ENCODE peak calls at places on chromosomes 7 and 10, in six cellular contexts. F is fibroblast of lung, G is neuronal stem cell, B is brain microvascular endothelial cell, S is adipocyte, O is H7. P is an unnamed sample.

GRCh38 chr7:116661741-116662329 is 10.2 kb upstream of the MET start:
- DNase-seq in S (no peak), F (no peak), G (no peak), O (no peak), B (no peak), P (no peak)

GRCh38 chr10:36302086-36302485 is 660.0 kb upstream of the FZD8 start:
- DNase-seq in O (no peak), S (no peak), G (no peak), B (no peak), F (no peak), P (no peak)

GRCh38 chr10:100184426-100185219 is 1.2 kb downstream of the ERLIN1 start:
- DNase-seq in F (peak; percentile 25), B (no peak), O (peak; percentile 26), G (no peak), S (peak; percentile 57), P (peak; percentile 58)

GRCh38 chr10:97532935-97533671 is 34.4 kb downstream of the UBTD1 start:
- DNase-seq in B (peak; percentile 44), F (peak; percentile 53), G (no peak), O (peak; percentile 82), S (peak; percentile 67), P (peak; percentile 92)

GRCh38 chr7:24717694-24718320 is 39.5 kb downstream of the GSDME start:
- DNase-seq in S (no peak), B (no peak), G (no peak), F (no peak), O (peak; percentile 8), P (peak; percentile 50)

GRCh38 chr7:147103224-147103623 is 986.6 kb downstream of the CNTNAP2 start:
- DNase-seq in F (no peak), S (no peak), O (no peak), G (no peak), B (no peak), P (no peak)

GRCh38 chr7:2399848-2400587 is 3.4 kb upstream of the CHST12 start:
- DNase-seq in G (no peak), F (peak; percentile 97), O (no peak), B (peak; percentile 96), S (peak; percentile 96), P (peak; percentile 97)

GRCh38 chr7:68420342-68420750 is 1177.9 kb upstream of the AUTS2 start:
- DNase-seq in S (no peak), B (no peak), O (no peak), G (no peak), F (no peak), P (no peak)

GRCh38 chr7:140242057-140243031 is 65.6 kb upstream of the KDM7A start:
- DNase-seq in S (no peak), G (no peak), B (no peak), O (no peak), F (no peak), P (no peak)

GRCh38 chr10:95341716-95342130 is 50.9 kb upstream of the PDLIM1 start:
- DNase-seq in G (no peak), S (peak; percentile 29), F (peak; percentile 64), B (no peak), O (no peak), P (peak; percentile 53)

GRCh38 chr7:105690286-105690915 is 109.1 kb upstream of the EFCAB10 start:
- DNase-seq in B (no peak), O (no peak), F (peak; percentile 57), G (no peak), S (no peak), P (no peak)

GRCh38 chr7:14767716-14768425 is 134.7 kb downstream of the DGKB start:
- DNase-seq in S (peak; percentile 30), B (no peak), O (no peak), F (peak; percentile 9), G (no peak), P (no peak)

GRCh38 chr7:132309102-132309805 is 267.0 kb downstream of the PLXNA4 start:
- DNase-seq in B (no peak), G (no peak), F (no peak), S (no peak), O (no peak), P (peak; percentile 26)

GRCh38 chr10:75276029-75276872 is 40.5 kb upstream of the COMTD1 start:
- DNase-seq in O (peak; percentile 68), B (no peak), S (no peak), G (no peak), F (no peak), P (no peak)

GRCh38 chr7:107171496-107171895 is 2.7 kb downstream of the HBP1 start:
- DNase-seq in O (no peak), S (no peak), F (no peak), B (no peak), G (no peak), P (no peak)

GRCh38 chr7:37448057-37448636 is 517 bp downstream of the ELMO1 start:
- DNase-seq in B (no peak), S (peak; percentile 2), F (no peak), G (no peak), O (peak; percentile 90), P (peak; percentile 71)

GRCh38 chr10:3111626-3112220 is 44.4 kb downstream of the PFKP start:
- DNase-seq in S (no peak), O (no peak), G (no peak), F (no peak), B (no peak), P (peak; percentile 59)

GRCh38 chr10:47057471-47057870 is 146.2 kb downstream of the PTPN20 start:
- DNase-seq in F (no peak), O (no peak), G (no peak), B (no peak), S (no peak), P (no peak)

GRCh38 chr10:114458955-114459354 is 54.7 kb upstream of the AFAP1L2 start:
- DNase-seq in G (no peak), F (no peak), S (peak; percentile 8), O (peak; percentile 83), B (peak; percentile 8), P (no peak)

GRCh38 chr10:132133449-132134291 is 53.1 kb upstream of the DPYSL4 start:
- DNase-seq in O (no peak), F (no peak), G (no peak), S (no peak), B (no peak), P (no peak)

GRCh38 chr7:132472463-132473120 is 103.7 kb downstream of the PLXNA4 start:
- DNase-seq in G (no peak), F (peak; percentile 72), B (no peak), S (peak; percentile 13), O (no peak), P (no peak)

GRCh38 chr7:25933921-25934320 is 218.1 kb upstream of the NFE2L3 start:
- DNase-seq in F (no peak), G (no peak), B (no peak), S (no peak), O (no peak), P (no peak)

GRCh38 chr7:51113962-51114361 is 202.6 kb downstream of the COBL start:
- DNase-seq in B (no peak), S (no peak), F (no peak), O (no peak), G (no peak), P (no peak)

GRCh38 chr10:131885391-131886165 is 15.2 kb upstream of the PPP2R2D start:
- DNase-seq in O (peak; percentile 96), S (peak; percentile 83), G (peak; percentile 53), B (peak; percentile 39), F (peak; percentile 20), P (peak; percentile 97)

GRCh38 chr7:21916629-21917028 is 29.1 kb downstream of the CDCA7L start:
- DNase-seq in F (no peak), B (no peak), S (no peak), G (no peak), O (no peak), P (no peak)

GRCh38 chr7:150964593-150965111 is 13.5 kb downstream of the KCNH2 start:
- DNase-seq in O (peak; percentile 88), G (no peak), F (no peak), S (no peak), B (no peak), P (no peak)

GRCh38 chr10:13528138-13528874 is 508 bp downstream of the BEND7 start:
- DNase-seq in B (no peak), F (no peak), G (no peak), O (peak; percentile 82), S (peak; percentile 60), P (peak; percentile 92)

GRCh38 chr10:69541463-69541862 is 31.8 kb downstream of the NEUROG3 start:
- DNase-seq in G (no peak), S (no peak), F (no peak), B (no peak), O (no peak), P (no peak)
- H3K36me3 ChIP-seq in G (no peaks in the 10 kb centered on the region), S (no peaks in the 10 kb centered on the region), F (no peaks in the 10 kb centered on the region), B (no peaks in the 10 kb centered on the region), O (no peaks in the 10 kb centered on the region), P (no peaks in the 10 kb centered on the region)

DNA sequence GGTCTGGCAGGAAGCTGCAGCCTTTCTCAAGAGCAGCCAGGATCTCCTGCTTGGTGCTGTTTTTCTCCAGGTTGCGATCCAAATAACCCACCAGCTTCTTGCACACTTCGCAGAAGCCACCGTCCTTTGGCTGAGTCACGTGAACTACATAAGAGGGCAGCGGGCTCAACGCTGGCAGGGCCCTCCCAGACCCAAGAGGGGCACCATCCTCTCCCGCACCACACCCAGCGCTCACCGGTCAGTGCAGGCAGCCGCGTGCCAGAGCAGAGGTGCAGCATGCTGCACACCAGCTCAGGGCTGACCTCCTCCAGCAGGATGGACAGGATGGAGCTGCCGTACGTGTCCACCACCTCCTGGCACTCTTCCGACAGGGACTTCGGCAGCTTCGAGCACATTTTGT is 31.6 kb downstream of the PSAP start:
- DNase-seq in B (no peak), F (no peak), G (no peak), S (no peak), O (no peak), P (peak; percentile 47)
- H3K36me3 ChIP-seq in B (peaks cover 86% of the 10 kb centered on the region), F (peaks cover 46% of the 10 kb centered on the region), G (peaks cover 75% of the 10 kb centered on the region), S (peaks cover 100% of the 10 kb centered on the region), O (peaks cover 58% of the 10 kb centered on the region), P (peaks cover 83% of the 10 kb centered on the region)

DNA sequence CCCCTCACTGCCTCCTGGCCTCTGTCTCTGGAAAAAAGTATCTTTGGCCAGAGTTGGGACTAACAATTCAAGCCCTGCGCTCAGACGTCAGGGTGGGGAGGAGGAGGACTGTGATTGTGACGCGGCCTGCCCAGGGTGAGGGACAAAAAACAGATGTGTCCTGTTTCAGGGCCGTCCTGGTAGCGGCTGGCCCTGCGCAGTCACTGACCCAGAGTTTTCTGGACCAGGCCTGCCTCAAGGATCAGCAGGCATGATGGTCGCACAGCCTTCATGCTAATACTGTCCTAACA is 110.1 kb downstream of the CYTH3 start:
- DNase-seq in B (no peak), O (no peak), S (no peak), G (no peak), F (no peak), P (no peak)
- H3K36me3 ChIP-seq in B (peaks cover 36% of the 10 kb centered on the region), O (peaks cover 7% of the 10 kb centered on the region), S (peaks cover 68% of the 10 kb centered on the region), G (peaks cover 26% of the 10 kb centered on the region), F (peaks cover 23% of the 10 kb centered on the region), P (peaks cover 51% of the 10 kb centered on the region)

GRCh38 chr7:66556549-66557213 is 72.0 kb upstream of the KCTD7 start:
- DNase-seq in S (no peak), B (no peak), F (no peak), O (peak; percentile 50), G (no peak), P (peak; percentile 88)
- H3K36me3 ChIP-seq in S (peaks cover 61% of the 10 kb centered on the region), B (peaks cover 33% of the 10 kb centered on the region), F (peaks cover 14% of the 10 kb centered on the region), O (peaks cover 14% of the 10 kb centered on the region), G (peaks cover 19% of the 10 kb centered on the region), P (peaks cover 43% of the 10 kb centered on the region)

DNA sequence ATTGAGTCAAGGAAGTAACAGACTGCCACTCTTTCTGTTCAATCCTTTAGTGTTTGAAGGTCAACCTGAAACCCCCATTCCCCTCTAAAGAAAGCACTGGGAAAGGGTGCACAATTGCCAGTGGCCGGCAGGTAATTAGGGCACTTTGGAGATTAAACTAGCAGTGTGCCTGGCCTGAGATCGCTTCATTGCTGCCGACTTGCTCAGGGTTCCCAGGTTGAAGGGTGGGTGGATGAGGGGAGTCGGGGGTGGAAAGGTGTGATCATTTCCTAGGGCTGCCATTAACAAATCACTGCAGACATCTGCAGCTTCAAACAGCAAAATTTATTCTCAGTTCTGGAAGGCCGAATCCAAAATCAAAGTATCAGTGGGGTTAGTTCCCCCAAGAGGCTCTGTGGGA is 16.3 kb upstream of the BTBD16 start:
- DNase-seq in G (no peak), S (no peak), B (no peak), F (no peak), O (no peak), P (peak; percentile 59)
- H3K36me3 ChIP-seq in G (peaks cover 16% of the 10 kb centered on the region), S (peaks cover 28% of the 10 kb centered on the region), B (no peaks in the 10 kb centered on the region), F (no peaks in the 10 kb centered on the region), O (peaks cover 3% of the 10 kb centered on the region), P (no peaks in the 10 kb centered on the region)

P was measured in osteoblast.